ENCODE peak calls at places on chromosomes 6 and 20, in eight cellular contexts. G, V, T, B, Z, C, M and Y are unnamed samples. For H3K4me1 and H3K27me3, the result is how much of the 10 kb centered on the place peaks cover.

GRCh38 chr6:73879894-73880293 is 183.9 kb downstream of the CD109 start:
- DNase-seq in C (no peak), M (no peak), G (no peak), B (no peak), Z (no peak), V (peak), T (no peak), Y (no peak)

GRCh38 chr6:12313992-12314589 is 23.9 kb downstream of the EDN1 start:
- DNase-seq in M (no peak), B (peak), V (no peak), G (no peak), T (peak), C (peak), Z (no peak), Y (peak)

GRCh38 chr6:31837612-31838553 is 10.3 kb downstream of the HSPA1B start:
- DNase-seq in C (no peak), Z (no peak), V (no peak), B (no peak), G (no peak), M (no peak), T (no peak), Y (no peak)

GRCh38 chr6:33073431-33073871 is at the start of gene HLA-DPA1:
- DNase-seq in C (peak), V (no peak), T (peak), Z (peak), B (peak), M (peak), G (peak), Y (no peak)

GRCh38 chr6:150685860-150686259 is 86.2 kb downstream of the PLEKHG1 start:
- DNase-seq in G (peak), M (peak), Z (peak), C (peak), V (peak), B (peak), T (peak), Y (peak)

GRCh38 chr6:3202999-3203696 is 24.3 kb downstream of the TUBB2B start:
- DNase-seq in C (no peak), Z (no peak), M (no peak), B (peak), T (no peak), V (no peak), G (no peak), Y (no peak)

GRCh38 chr20:24911461-24911860 is 37.6 kb upstream of the CST7 start:
- DNase-seq in Z (no peak), C (no peak), B (no peak), G (no peak), V (no peak), T (no peak), M (no peak), Y (no peak)

GRCh38 chr6:152859225-152859624 is 108.6 kb downstream of the VIP start:
- DNase-seq in G (no peak), Z (no peak), C (no peak), B (no peak), T (no peak), M (no peak), V (no peak), Y (no peak)

GRCh38 chr20:32516985-32517873 is 67.9 kb downstream of the NOL4L start:
- DNase-seq in Z (no peak), G (no peak), C (no peak), V (no peak), T (no peak), M (no peak), B (peak), Y (no peak)

GRCh38 chr6:156645106-156645505 is 132.1 kb upstream of the ARID1B start:
- DNase-seq in M (no peak), G (no peak), B (peak), V (no peak), C (no peak), Z (no peak), T (no peak), Y (no peak)

GRCh38 chr6:26312501-26313390 is 52.3 kb upstream of the BTN3A2 start:
- DNase-seq in T (peak), M (peak), Z (peak), C (peak), V (peak), B (peak), G (peak), Y (peak)

GRCh38 chr6:4281341-4282293 is 146.2 kb upstream of the ECI2 start:
- DNase-seq in B (peak), Z (peak), C (peak), M (peak), V (peak), T (peak), G (peak), Y (peak)

GRCh38 chr6:107670792-107671199 is 153.3 kb downstream of the SCML4 start:
- DNase-seq in M (peak), V (peak), Z (no peak), B (peak), C (peak), T (peak), G (peak), Y (no peak)

GRCh38 chr6:137926207-137926731 is 59.2 kb downstream of the TNFAIP3 start:
- DNase-seq in G (no peak), C (no peak), V (peak), M (no peak), T (no peak), Z (peak), B (peak), Y (peak)

GRCh38 chr6:10175330-10175729 is 239.5 kb downstream of the TFAP2A start:
- DNase-seq in Z (no peak), G (no peak), B (no peak), C (no peak), M (no peak), V (no peak), T (no peak), Y (peak)

GRCh38 chr6:33082702-33083101 is 6.9 kb downstream of the HLA-DPB1 start:
- DNase-seq in M (peak), T (peak), C (no peak), V (peak), B (peak), G (peak), Z (peak), Y (no peak)

GRCh38 chr6:134117409-134117808 is 65.0 kb upstream of the SLC2A12 start:
- DNase-seq in C (no peak), G (no peak), V (no peak), Z (no peak), T (no peak), M (no peak), B (peak), Y (no peak)

GRCh38 chr6:17179246-17180073 is 77.6 kb downstream of the STMND1 start:
- DNase-seq in B (peak), C (no peak), G (no peak), Z (no peak), V (no peak), T (no peak), M (no peak), Y (peak)

GRCh38 chr6:32973144-32973854 is 4.9 kb downstream of the BRD2 start:
- DNase-seq in T (peak), V (peak), C (peak), B (peak), M (no peak), Z (no peak), G (peak), Y (no peak)

GRCh38 chr6:161379828-161380598 is 106.2 kb upstream of the AGPAT4 start:
- DNase-seq in M (no peak), T (no peak), G (no peak), Z (no peak), C (no peak), V (peak), B (peak), Y (no peak)

GRCh38 chr6:57313711-57314471 is 3.5 kb upstream of the PRIM2 start:
- DNase-seq in Z (no peak), C (peak), M (no peak), G (no peak), V (peak), B (peak), T (peak), Y (peak)

GRCh38 chr6:82507112-82507511 is 143.5 kb downstream of the TPBG start:
- DNase-seq in T (no peak), G (no peak), V (no peak), M (no peak), B (no peak), C (no peak), Z (no peak), Y (no peak)

GRCh38 chr20:3696200-3696599 is 14.4 kb upstream of the ADAM33 start:
- DNase-seq in T (no peak), M (no peak), B (no peak), C (no peak), G (no peak), V (no peak), Z (no peak), Y (no peak)
- TF ChIP-seq CTCF in T (no peak), M (peak), B (peak), C (no peak), G (peak), V (peak), Z (peak), Y (peak)

GRCh38 chr6:113859349-113860164 is 2.4 kb downstream of the MARCKS start:
- DNase-seq in Z (peak), V (peak), T (peak), G (peak), B (peak), C (peak), M (peak), Y (peak)
- H3K4me1 ChIP-seq in Z (under half), V (under half), T (under half), G (under half), B (under half), C (under half), M (under half), Y (under half)

GRCh38 chr20:63554361-63555278 is 661 bp downstream of the FNDC11 start:
- DNase-seq in V (no peak), M (no peak), B (no peak), G (no peak), Z (no peak), C (no peak), T (no peak), Y (no peak)

GRCh38 chr20:63553251-63553932 is 567 bp upstream of the FNDC11 start:
- DNase-seq in V (peak), T (peak), Z (peak), G (peak), M (peak), C (peak), B (peak), Y (peak)

GRCh38 chr20:63551068-63551467 is 2.9 kb upstream of the FNDC11 start:
- DNase-seq in T (no peak), Z (no peak), V (no peak), M (no peak), C (no peak), G (no peak), B (no peak), Y (no peak)

GRCh38 chr20:63553933-63554290 is at the start of gene FNDC11:
- DNase-seq in T (peak), M (peak), Z (peak), G (no peak), V (peak), B (no peak), C (no peak), Y (no peak)

GRCh38 chr20:63552481-63553249 is 1.3 kb upstream of the FNDC11 start:
- DNase-seq in V (no peak), G (no peak), T (no peak), B (no peak), C (no peak), Z (peak), M (no peak), Y (peak)
- H3K27me3 ChIP-seq in V (under half), G (under half), T (under half), B (under half), C (under half), Z (under half), M (under half), Y (under half)

GRCh38 chr6:7617954-7618764 is 28.2 kb downstream of the SNRNP48 start:
- DNase-seq in M (peak), B (peak), T (peak), Z (no peak), C (no peak), G (peak), V (no peak), Y (peak)
- TF ChIP-seq CTCF in M (no peak), B (no peak), T (no peak), Z (no peak), C (no peak), G (no peak), V (no peak), Y (peak)

GRCh38 chr6:136769759-136770158 is 22.5 kb downstream of the MAP3K5 start:
- DNase-seq in Z (no peak), V (no peak), G (no peak), T (no peak), M (no peak), C (no peak), B (no peak), Y (no peak)
- H3K4me1 ChIP-seq in Z (under half), V (under half), G (under half), T (under half), M (half or more), C (under half), B (under half), Y (under half)

GRCh38 chr6:168242111-168242510 is 77.5 kb downstream of the DACT2 start:
- DNase-seq in B (no peak), C (no peak), V (no peak), Z (no peak), T (no peak), G (no peak), M (no peak), Y (no peak)
- H3K27me3 ChIP-seq in B (under half), C (under half), V (under half), Z (under half), T (under half), G (under half), M (under half), Y (under half)

GRCh38 chr6:118959903-118960302 is 24.9 kb upstream of the MCM9 start:
- DNase-seq in C (no peak), Z (no peak), V (no peak), G (no peak), B (no peak), T (no peak), M (no peak), Y (no peak)

GRCh38 chr6:118967239-118967638 is 32.3 kb upstream of the MCM9 start:
- DNase-seq in T (no peak), V (no peak), C (no peak), M (no peak), Z (no peak), G (no peak), B (no peak), Y (no peak)

GRCh38 chr6:118965354-118965753 is 30.4 kb upstream of the MCM9 start:
- DNase-seq in B (no peak), G (no peak), V (peak), C (no peak), Z (no peak), T (no peak), M (no peak), Y (no peak)

GRCh38 chr6:118965843-118966242 is 30.9 kb upstream of the MCM9 start:
- DNase-seq in T (no peak), G (no peak), C (no peak), Z (no peak), V (no peak), B (no peak), M (no peak), Y (no peak)

DNA sequence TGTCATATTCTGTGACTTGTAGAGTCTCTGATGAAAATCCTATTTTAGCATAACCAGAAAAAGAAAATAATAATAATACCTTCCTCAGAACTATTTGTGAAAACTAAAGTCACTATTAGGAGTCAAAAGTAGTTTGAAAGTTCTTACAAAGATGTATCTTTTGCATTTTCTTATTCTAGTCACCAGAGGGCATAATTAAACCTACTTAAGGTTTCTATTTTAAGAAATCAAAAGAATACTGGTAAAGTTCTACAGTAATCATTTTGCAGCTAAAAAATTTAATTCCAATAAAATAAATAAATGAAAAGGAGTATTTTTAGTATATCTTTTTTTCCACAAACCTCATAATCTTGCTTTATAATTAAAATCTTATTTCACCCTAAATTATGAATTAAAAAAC is 28.0 kb upstream of the MCM9 start:
- DNase-seq in V (no peak), M (no peak), Z (no peak), T (no peak), G (no peak), C (no peak), B (peak), Y (no peak)
- TF ChIP-seq CTCF in V (peak), M (no peak), Z (peak), T (no peak), G (peak), C (no peak), B (peak), Y (peak)

DNA sequence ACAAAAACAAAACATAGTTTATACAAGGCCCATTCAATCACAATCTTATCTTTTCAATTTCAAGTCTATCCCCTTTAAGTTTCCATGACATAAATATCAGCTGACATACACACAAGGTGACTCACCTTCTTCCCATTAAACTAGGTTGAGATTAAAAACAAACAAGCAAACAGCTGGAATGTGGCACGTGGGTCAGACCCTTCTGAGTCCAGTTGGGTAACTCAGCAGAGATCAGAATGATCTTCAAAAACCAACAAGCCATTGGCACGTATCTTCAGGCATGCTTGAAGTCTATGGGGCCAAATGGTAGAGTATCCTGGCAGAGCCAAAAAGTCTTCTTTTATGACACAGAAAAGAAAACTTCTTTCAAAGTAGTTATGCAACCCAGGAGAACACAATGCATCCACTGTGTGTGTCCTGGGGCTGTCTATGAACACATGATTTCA is 603.5 kb upstream of the CITED2 start:
- DNase-seq in T (no peak), M (no peak), C (no peak), V (peak), Z (no peak), B (peak), G (peak), Y (peak)
- H3K4me1 ChIP-seq in T (under half), M (under half), C (under half), V (under half), Z (under half), B (under half), G (under half), Y (under half)

DNA sequence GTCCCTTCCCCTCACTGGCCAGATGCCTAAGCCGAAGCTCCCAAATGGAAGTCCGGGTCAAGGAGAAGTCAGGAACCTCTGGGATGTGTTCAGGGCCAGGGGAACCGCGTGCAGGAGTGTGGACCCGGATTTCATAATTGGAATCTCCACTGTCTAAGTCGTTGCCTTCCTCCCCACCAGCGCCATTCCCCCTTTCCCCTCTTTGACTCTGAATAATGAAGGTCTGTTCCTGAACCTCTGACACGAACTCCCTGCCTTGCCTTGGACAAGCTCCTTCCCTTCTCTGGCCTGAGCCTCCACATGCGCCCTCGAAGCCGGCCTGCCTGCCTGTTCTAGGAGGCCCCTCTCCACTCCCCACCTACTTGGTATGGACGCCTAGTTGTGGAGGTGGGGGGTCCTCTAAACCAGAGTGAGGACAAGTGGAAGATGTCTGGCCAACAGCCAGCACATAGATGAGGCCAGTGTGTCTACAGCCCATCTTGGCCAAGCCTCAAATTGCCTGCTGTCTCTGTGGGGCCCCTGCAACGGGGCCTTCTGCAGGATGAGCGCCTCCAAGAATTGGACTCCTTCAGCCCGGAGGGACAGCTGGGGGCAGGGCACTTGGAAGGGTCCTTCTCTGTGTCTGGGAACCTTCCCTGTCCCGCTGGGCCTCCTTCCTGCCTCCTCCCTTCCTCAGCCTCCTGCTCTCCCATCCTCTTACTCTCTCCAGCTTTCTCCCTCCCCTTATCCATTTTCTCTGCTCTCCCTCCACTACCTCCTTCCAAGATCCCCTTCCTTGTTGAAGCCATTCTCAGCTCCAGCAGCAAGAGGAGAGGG is 1.5 kb downstream of the MDFI start:
- DNase-seq in G (no peak), Z (peak), T (no peak), B (no peak), M (peak), C (no peak), V (peak), Y (no peak)
- H3K27me3 ChIP-seq in G (under half), Z (under half), T (under half), B (half or more), M (under half), C (under half), V (under half), Y (under half)